ENCODE peak calls at places on chromosome 4, in six cellular contexts. J, O, I, V, Y and N are unnamed samples.

GRCh38 chr4:185238750-185239149 is 29.4 kb downstream of the SNX25 start:
- DNase-seq in J (no peak), O (peak; percentile 2), I (no peak), V (no peak), Y (no peak), N (no peak)

GRCh38 chr4:85452073-85452764 is 22.7 kb upstream of the ARHGAP24 start:
- DNase-seq in J (no peak), O (no peak), I (no peak), V (no peak), Y (no peak), N (no peak)

GRCh38 chr4:81565137-81565870 is 93.6 kb upstream of the RASGEF1B start:
- DNase-seq in J (no peak), O (no peak), I (peak; percentile 54), V (peak; percentile 89), Y (no peak), N (no peak)

GRCh38 chr4:81472249-81473085 is 760 bp upstream of the RASGEF1B start:
- DNase-seq in J (peak; percentile 22), O (peak; percentile 82), I (peak; percentile 30), V (no peak), Y (no peak), N (no peak)

GRCh38 chr4:98113005-98113404 is 30.3 kb downstream of the STPG2 start:
- DNase-seq in J (no peak), O (peak; percentile 64), I (no peak), V (peak; percentile 52), Y (no peak), N (no peak)

GRCh38 chr4:74619931-74620702 is 174.2 kb downstream of the BTC start:
- DNase-seq in J (no peak), O (no peak), I (no peak), V (no peak), Y (no peak), N (no peak)

GRCh38 chr4:153131478-153132069 is 72.7 kb upstream of the TRIM2 start:
- DNase-seq in J (no peak), O (peak; percentile 34), I (no peak), V (peak; percentile 88), Y (no peak), N (no peak)

GRCh38 chr4:76108467-76109181 is 34.1 kb downstream of the ART3 start:
- DNase-seq in J (peak; percentile 13), O (no peak), I (no peak), V (no peak), Y (no peak), N (no peak)

GRCh38 chr4:7658297-7659204 is 223.8 kb upstream of the PSAPL1 start:
- DNase-seq in J (no peak), O (no peak), I (no peak), V (no peak), Y (no peak), N (no peak)

GRCh38 chr4:177660223-177660622 is 218.0 kb upstream of the AGA start:
- DNase-seq in J (no peak), O (no peak), I (no peak), V (no peak), Y (no peak), N (no peak)

GRCh38 chr4:122163767-122164166 is 11.6 kb downstream of the BLTP1 start:
- DNase-seq in J (no peak), O (no peak), I (no peak), V (peak; percentile 24), Y (no peak), N (no peak)

GRCh38 chr4:27524224-27524623 is 663.6 kb downstream of the STIM2 start:
- DNase-seq in J (no peak), O (no peak), I (no peak), V (no peak), Y (no peak), N (no peak)

GRCh38 chr4:143399113-143399949 is 62.7 kb downstream of the GAB1 start:
- DNase-seq in J (no peak), O (peak; percentile 17), I (no peak), V (peak; percentile 82), Y (no peak), N (no peak)

GRCh38 chr4:122577808-122578781 is 42.8 kb downstream of the IL21 start:
- DNase-seq in J (no peak), O (peak; percentile 9), I (peak; percentile 28), V (peak; percentile 55), Y (no peak), N (peak; percentile 47)

GRCh38 chr4:961651-962230 is 11.6 kb downstream of the DGKQ start:
- DNase-seq in J (peak; percentile 56), O (no peak), I (no peak), V (no peak), Y (no peak), N (no peak)

GRCh38 chr4:177322881-177323280 is 13.2 kb downstream of the NEIL3 start:
- DNase-seq in J (no peak), O (no peak), I (no peak), V (no peak), Y (no peak), N (no peak)

GRCh38 chr4:8346838-8347605 is 77.5 kb downstream of the HTRA3 start:
- DNase-seq in J (no peak), O (no peak), I (no peak), V (peak; percentile 77), Y (no peak), N (no peak)